ENCODE peak calls at places on chromosomes 4 and X, in ten cellular contexts. M, T, S, B, C, N, P, O, Y and F are unnamed samples.

GRCh38 chr4:39446842-39447573 is 11.7 kb downstream of the RPL9 start:
- DNase-seq in M (peak), T (no peak), S (peak), B (peak), C (peak), N (peak), P (peak), O (peak), Y (no peak), F (peak)

GRCh38 chr4:89469930-89470375 is 162.4 kb upstream of the GPRIN3 start:
- DNase-seq in M (no peak), T (no peak), S (no peak), B (peak), C (no peak), N (no peak), P (peak), O (peak), Y (no peak), F (no peak)

GRCh38 chrX:101676571-101676970 is 16.9 kb upstream of the ARMCX2 start:
- DNase-seq in M (no peak), T (no peak), S (no peak), B (no peak), C (no peak), N (no peak), P (no peak), O (no peak), Y (no peak), F (no peak)

GRCh38 chrX:72131317-72132294 is at the start of gene RTL5:
- DNase-seq in M (peak), T (no peak), S (peak), B (peak), C (peak), N (peak), P (peak), O (peak), Y (no peak), F (peak)

GRCh38 chr4:91116861-91117260 is 989.7 kb downstream of the CCSER1 start:
- DNase-seq in M (no peak), T (no peak), S (no peak), B (peak), C (no peak), N (no peak), P (peak), O (peak), Y (no peak), F (no peak)

GRCh38 chrX:126655061-126655460 is 102.4 kb upstream of the DCAF12L1 start:
- DNase-seq in M (no peak), T (no peak), S (no peak), B (no peak), C (no peak), N (no peak), P (no peak), O (peak), Y (no peak), F (no peak)

GRCh38 chrX:134173541-134174272 is 63.3 kb upstream of the CCDC160 start:
- DNase-seq in M (no peak), T (no peak), S (no peak), B (no peak), C (no peak), N (no peak), P (no peak), O (no peak), Y (no peak), F (no peak)

GRCh38 chrX:110399497-110399896 is 40.8 kb downstream of the RTL9 start:
- DNase-seq in M (no peak), T (no peak), S (no peak), B (no peak), C (no peak), N (no peak), P (no peak), O (no peak), Y (no peak), F (no peak)

GRCh38 chrX:33032700-33033099 is 178.6 kb downstream of the DMD start:
- DNase-seq in M (no peak), T (no peak), S (no peak), B (no peak), C (no peak), N (no peak), P (no peak), O (no peak), Y (no peak), F (no peak)

GRCh38 chr4:118586357-118586790 is 98.8 kb upstream of the METTL14 start:
- DNase-seq in M (peak), T (no peak), S (no peak), B (no peak), C (peak), N (peak), P (no peak), O (no peak), Y (peak), F (no peak)

GRCh38 chr4:8411351-8412180 is 29.0 kb downstream of the ACOX3 start:
- DNase-seq in M (no peak), T (no peak), S (no peak), B (no peak), C (peak), N (no peak), P (no peak), O (no peak), Y (no peak), F (no peak)

GRCh38 chr4:110781944-110782343 is 159.1 kb upstream of the PITX2 start:
- DNase-seq in M (no peak), T (no peak), S (no peak), B (no peak), C (no peak), N (no peak), P (no peak), O (no peak), Y (no peak), F (no peak)

GRCh38 chrX:9958183-9958582 is 9.0 kb upstream of the CLDN34 start:
- DNase-seq in M (no peak), T (no peak), S (no peak), B (no peak), C (no peak), N (no peak), P (no peak), O (no peak), Y (no peak), F (no peak)

GRCh38 chrX:43693602-43694406 is 37.7 kb downstream of the MAOA start:
- DNase-seq in M (no peak), T (no peak), S (no peak), B (no peak), C (no peak), N (no peak), P (no peak), O (no peak), Y (no peak), F (peak)

GRCh38 chr4:101689220-101689619 is 101.3 kb upstream of the BANK1 start:
- DNase-seq in M (no peak), T (no peak), S (no peak), B (no peak), C (no peak), N (no peak), P (no peak), O (no peak), Y (no peak), F (no peak)

GRCh38 chrX:149092179-149092578 is 412.9 kb downstream of the IDS start:
- DNase-seq in M (no peak), T (no peak), S (no peak), B (no peak), C (no peak), N (no peak), P (no peak), O (no peak), Y (no peak), F (no peak)

GRCh38 chr4:23909671-23910070 is 19.8 kb upstream of the PPARGC1A start:
- DNase-seq in M (no peak), T (no peak), S (no peak), B (no peak), C (no peak), N (no peak), P (no peak), O (peak), Y (no peak), F (no peak)

GRCh38 chr4:23906839-23907238 is 17.0 kb upstream of the PPARGC1A start:
- DNase-seq in M (no peak), T (no peak), S (no peak), B (no peak), C (no peak), N (no peak), P (no peak), O (no peak), Y (no peak), F (no peak)

GRCh38 chr4:23915459-23916132 is 25.7 kb upstream of the PPARGC1A start:
- DNase-seq in M (no peak), T (no peak), S (no peak), B (no peak), C (no peak), N (peak), P (no peak), O (no peak), Y (no peak), F (no peak)

GRCh38 chr4:23911675-23912455 is 22.0 kb upstream of the PPARGC1A start:
- DNase-seq in M (no peak), T (no peak), S (no peak), B (no peak), C (no peak), N (no peak), P (no peak), O (no peak), Y (no peak), F (no peak)
- TF ChIP-seq CTCF in M (no peak), T (no peak), S (no peak), B (no peak), C (no peak), N (no peak), P (no peak), O (no peak), Y (no peak), F (no peak)

GRCh38 chr4:54539500-54540029 is 118.2 kb upstream of the KIT start:
- DNase-seq in M (peak), T (peak), S (peak), B (peak), C (peak), N (peak), P (no peak), O (peak), Y (peak), F (peak)
- TF ChIP-seq CTCF in M (no peak), T (no peak), S (no peak), B (no peak), C (no peak), N (peak), P (no peak), O (no peak), Y (peak), F (no peak)

GRCh38 chr4:26108024-26108423 is 194.0 kb downstream of the SMIM20 start:
- DNase-seq in M (no peak), T (no peak), S (no peak), B (no peak), C (no peak), N (no peak), P (no peak), O (no peak), Y (no peak), F (no peak)
- TF ChIP-seq CTCF in M (no peak), T (no peak), S (no peak), B (no peak), C (no peak), N (no peak), P (no peak), O (no peak), Y (peak), F (no peak)

GRCh38 chr4:132328761-132329160 is 820.3 kb upstream of the PCDH10 start:
- DNase-seq in M (no peak), T (no peak), S (no peak), B (no peak), C (no peak), N (no peak), P (no peak), O (peak), Y (no peak), F (no peak)

GRCh38 chr4:132333723-132334045 is 815.4 kb upstream of the PCDH10 start:
- DNase-seq in M (no peak), T (no peak), S (no peak), B (peak), C (no peak), N (no peak), P (no peak), O (peak), Y (no peak), F (no peak)

GRCh38 chr4:132334081-132334480 is 815.0 kb upstream of the PCDH10 start:
- DNase-seq in M (no peak), T (no peak), S (no peak), B (peak), C (no peak), N (no peak), P (no peak), O (peak), Y (no peak), F (no peak)

GRCh38 chr4:132330994-132331393 is 818.1 kb upstream of the PCDH10 start:
- DNase-seq in M (no peak), T (no peak), S (no peak), B (no peak), C (no peak), N (no peak), P (no peak), O (peak), Y (no peak), F (no peak)

DNA sequence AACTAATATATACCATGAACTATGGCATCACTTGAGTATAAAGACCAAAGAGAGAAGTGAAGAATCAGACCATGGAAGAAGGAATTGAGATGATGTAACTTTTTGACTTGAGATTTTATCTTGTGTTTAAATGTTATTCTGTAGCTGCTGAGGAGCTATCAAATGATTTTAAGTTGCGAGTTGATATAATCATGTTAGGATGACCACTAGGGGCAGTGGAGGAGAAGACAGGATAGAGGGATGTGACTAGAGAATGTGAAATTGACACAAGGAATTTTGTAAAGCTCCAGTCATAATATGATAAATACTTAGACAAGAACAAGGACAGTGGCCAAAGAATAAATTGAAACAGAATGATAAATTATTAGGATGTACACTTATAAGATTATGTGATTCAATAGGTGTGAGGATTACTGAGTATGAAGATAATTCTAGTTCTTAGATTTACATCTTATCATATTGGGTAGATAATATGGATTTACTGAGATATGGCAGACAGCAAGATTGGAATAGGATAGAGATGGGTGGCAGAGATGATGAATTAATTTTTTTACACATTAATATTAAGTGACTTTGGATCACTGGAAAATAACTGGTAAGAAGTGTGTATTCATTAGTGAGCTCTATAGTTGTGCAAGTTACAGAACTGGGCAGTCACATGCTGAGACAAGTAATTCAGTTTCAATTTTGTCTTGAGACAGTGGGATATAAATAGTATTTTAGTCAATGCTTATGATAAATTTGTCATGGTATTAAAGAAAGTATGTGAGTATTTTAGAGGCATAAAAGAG is 816.0 kb upstream of the PCDH10 start:
- DNase-seq in M (no peak), T (no peak), S (no peak), B (peak), C (no peak), N (no peak), P (no peak), O (peak), Y (no peak), F (no peak)
- TF ChIP-seq CTCF in M (no peak), T (no peak), S (no peak), B (peak), C (peak), N (no peak), P (peak), O (peak), Y (peak), F (no peak)

GRCh38 chr4:1348014-1348513 is 1.1 kb downstream of the UVSSA start:
- DNase-seq in M (no peak), T (no peak), S (no peak), B (no peak), C (no peak), N (no peak), P (no peak), O (no peak), Y (no peak), F (no peak)

GRCh38 chr4:1345905-1346780 is 865 bp upstream of the UVSSA start:
- DNase-seq in M (peak), T (no peak), S (peak), B (peak), C (peak), N (peak), P (no peak), O (peak), Y (peak), F (peak)

GRCh38 chr4:1347410-1347864 is 429 bp downstream of the UVSSA start:
- DNase-seq in M (peak), T (no peak), S (peak), B (peak), C (peak), N (peak), P (peak), O (peak), Y (peak), F (peak)

GRCh38 chr4:1348746-1349145 is 1.7 kb downstream of the UVSSA start:
- DNase-seq in M (no peak), T (no peak), S (no peak), B (no peak), C (peak), N (no peak), P (no peak), O (no peak), Y (no peak), F (no peak)

DNA sequence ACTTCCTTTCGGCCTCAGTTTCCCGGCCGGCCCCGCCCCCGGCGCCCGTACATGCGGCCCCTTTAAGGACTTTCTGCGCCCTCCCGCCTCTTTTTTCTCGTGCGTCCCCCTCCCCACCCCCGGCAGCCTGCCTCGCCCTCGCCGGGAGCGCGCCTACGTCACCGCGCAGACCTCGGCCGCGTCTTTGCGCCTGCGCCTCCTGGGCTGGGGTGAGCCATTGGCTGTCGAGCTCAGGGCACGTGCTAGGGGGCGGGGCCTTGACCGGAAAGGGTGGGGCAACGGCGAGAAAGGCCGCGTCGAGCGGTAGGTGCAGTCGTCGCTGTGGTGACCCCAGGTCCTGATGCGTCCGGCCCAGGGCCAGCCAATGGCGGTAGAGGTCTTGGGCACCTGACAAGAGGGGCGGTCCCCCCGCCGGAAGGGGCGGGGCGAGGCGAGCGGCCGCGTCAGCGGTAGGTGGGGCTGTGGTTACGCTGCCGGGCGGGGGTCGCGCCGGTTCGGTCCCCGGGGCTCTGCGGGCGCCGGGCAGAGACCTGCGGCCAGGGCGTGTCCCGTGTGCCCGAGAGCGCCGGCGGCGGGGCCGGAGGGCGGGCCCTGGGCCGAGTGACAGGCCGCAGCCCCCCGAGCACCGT is at the start of gene UVSSA:
- DNase-seq in M (peak), T (peak), S (peak), B (peak), C (peak), N (peak), P (peak), O (peak), Y (peak), F (peak)
- TF ChIP-seq CTCF in M (no peak), T (no peak), S (no peak), B (no peak), C (no peak), N (no peak), P (no peak), O (no peak), Y (no peak), F (peak)

GRCh38 chr4:6749340-6750171 is 33.0 kb upstream of the KIAA0232 start:
- DNase-seq in M (peak), T (no peak), S (peak), B (peak), C (peak), N (peak), P (no peak), O (peak), Y (no peak), F (peak)
- TF ChIP-seq CTCF in M (no peak), T (no peak), S (no peak), B (no peak), C (no peak), N (no peak), P (no peak), O (no peak), Y (no peak), F (no peak)

GRCh38 chr4:121693450-121693849 is 3.3 kb downstream of the ANXA5 start:
- DNase-seq in M (no peak), T (no peak), S (no peak), B (no peak), C (no peak), N (no peak), P (no peak), O (no peak), Y (no peak), F (no peak)
- TF ChIP-seq CTCF in M (no peak), T (no peak), S (no peak), B (no peak), C (no peak), N (no peak), P (no peak), O (no peak), Y (no peak), F (no peak)

GRCh38 chr4:926538-926937 is 5.6 kb downstream of the GAK start:
- DNase-seq in M (no peak), T (no peak), S (peak), B (peak), C (peak), N (no peak), P (no peak), O (peak), Y (peak), F (peak)
- TF ChIP-seq CTCF in M (no peak), T (no peak), S (no peak), B (peak), C (no peak), N (no peak), P (peak), O (peak), Y (peak), F (peak)

GRCh38 chr4:143329985-143330384 is 6.7 kb upstream of the GAB1 start:
- DNase-seq in M (no peak), T (no peak), S (no peak), B (no peak), C (no peak), N (no peak), P (no peak), O (no peak), Y (no peak), F (no peak)
- TF ChIP-seq CTCF in M (no peak), T (no peak), S (no peak), B (no peak), C (no peak), N (no peak), P (no peak), O (no peak), Y (no peak), F (no peak)

GRCh38 chrX:140123446-140123845 is 158.1 kb upstream of the CXorf66 start:
- DNase-seq in M (no peak), T (no peak), S (no peak), B (peak), C (no peak), N (no peak), P (peak), O (peak), Y (no peak), F (peak)
- TF ChIP-seq CTCF in M (no peak), T (no peak), S (no peak), B (peak), C (no peak), N (no peak), P (peak), O (peak), Y (peak), F (peak)